ENCODE peak calls at places on chromosome 17, in eight cellular contexts. One of them, this sample, is unnamed.

GRCh38 chr17:29357232-29357631 is 32.9 kb upstream of the TAOK1 start:
- DNase-seq in lower lobe of right lung: no peak
- DNase-seq in body of pancreas: no peak
- DNase-seq in hepatocyte: no peak
- DNase-seq in progenitor cell of endocrine pancreas: no peak
- DNase-seq in cardiac muscle cell: no peak
- DNase-seq in activated B cell treated with CpG ODN at 0.5 μM for 24 hours: no peak
- DNase-seq in transverse colon: no peak
- DNase-seq in this sample: no peak

GRCh38 chr17:50798424-50799344 is 31.4 kb upstream of the ANKRD40CL start:
- DNase-seq in lower lobe of right lung: no peak
- DNase-seq in body of pancreas: no peak
- DNase-seq in hepatocyte: peak
- DNase-seq in progenitor cell of endocrine pancreas: no peak
- DNase-seq in cardiac muscle cell: no peak
- DNase-seq in activated B cell treated with CpG ODN at 0.5 μM for 24 hours: no peak
- DNase-seq in transverse colon: no peak
- DNase-seq in this sample: no peak

GRCh38 chr17:36661688-36662087 is 60.3 kb downstream of the MRM1 start:
- DNase-seq in lower lobe of right lung: no peak
- DNase-seq in body of pancreas: no peak
- DNase-seq in hepatocyte: no peak
- DNase-seq in progenitor cell of endocrine pancreas: no peak
- DNase-seq in cardiac muscle cell: no peak
- DNase-seq in activated B cell treated with CpG ODN at 0.5 μM for 24 hours: no peak
- DNase-seq in transverse colon: no peak
- DNase-seq in this sample: no peak

GRCh38 chr17:56648341-56648740 is 54.8 kb downstream of the NOG start:
- DNase-seq in lower lobe of right lung: no peak
- DNase-seq in body of pancreas: no peak
- DNase-seq in hepatocyte: no peak
- DNase-seq in progenitor cell of endocrine pancreas: no peak
- DNase-seq in cardiac muscle cell: no peak
- DNase-seq in activated B cell treated with CpG ODN at 0.5 μM for 24 hours: no peak
- DNase-seq in transverse colon: no peak
- DNase-seq in this sample: no peak

GRCh38 chr17:8417806-8418205 is 17.9 kb upstream of the NDEL1 start:
- DNase-seq in lower lobe of right lung: no peak
- DNase-seq in body of pancreas: peak
- DNase-seq in hepatocyte: no peak
- DNase-seq in progenitor cell of endocrine pancreas: no peak
- DNase-seq in cardiac muscle cell: no peak
- DNase-seq in activated B cell treated with CpG ODN at 0.5 μM for 24 hours: no peak
- DNase-seq in transverse colon: no peak
- DNase-seq in this sample: no peak

GRCh38 chr17:20284575-20284974 is 182.8 kb downstream of the LGALS9B start:
- DNase-seq in lower lobe of right lung: no peak
- DNase-seq in body of pancreas: no peak
- DNase-seq in hepatocyte: no peak
- DNase-seq in progenitor cell of endocrine pancreas: no peak
- DNase-seq in cardiac muscle cell: no peak
- DNase-seq in activated B cell treated with CpG ODN at 0.5 μM for 24 hours: no peak
- DNase-seq in transverse colon: no peak
- DNase-seq in this sample: no peak

GRCh38 chr17:82440991-82441627 is 9.4 kb downstream of the CYBC1 start:
- DNase-seq in lower lobe of right lung: no peak
- DNase-seq in body of pancreas: peak
- DNase-seq in hepatocyte: no peak
- DNase-seq in progenitor cell of endocrine pancreas: no peak
- DNase-seq in cardiac muscle cell: peak
- DNase-seq in activated B cell treated with CpG ODN at 0.5 μM for 24 hours: no peak
- DNase-seq in transverse colon: no peak
- DNase-seq in this sample: peak

GRCh38 chr17:17900615-17901520 is 64.1 kb upstream of the SREBF1 start:
- DNase-seq in lower lobe of right lung: peak
- DNase-seq in body of pancreas: peak
- DNase-seq in hepatocyte: peak
- DNase-seq in progenitor cell of endocrine pancreas: no peak
- DNase-seq in cardiac muscle cell: peak
- DNase-seq in activated B cell treated with CpG ODN at 0.5 μM for 24 hours: no peak
- DNase-seq in transverse colon: peak
- DNase-seq in this sample: no peak

GRCh38 chr17:17362531-17362930 is 59.4 kb downstream of the NT5M start:
- DNase-seq in lower lobe of right lung: no peak
- DNase-seq in body of pancreas: no peak
- DNase-seq in hepatocyte: no peak
- DNase-seq in progenitor cell of endocrine pancreas: no peak
- DNase-seq in cardiac muscle cell: no peak
- DNase-seq in activated B cell treated with CpG ODN at 0.5 μM for 24 hours: no peak
- DNase-seq in transverse colon: no peak
- DNase-seq in this sample: no peak

GRCh38 chr17:54948380-54948779 is 20.1 kb downstream of the COX11 start:
- DNase-seq in lower lobe of right lung: no peak
- DNase-seq in body of pancreas: no peak
- DNase-seq in hepatocyte: no peak
- DNase-seq in progenitor cell of endocrine pancreas: no peak
- DNase-seq in cardiac muscle cell: peak
- DNase-seq in activated B cell treated with CpG ODN at 0.5 μM for 24 hours: no peak
- DNase-seq in transverse colon: no peak
- DNase-seq in this sample: no peak

GRCh38 chr17:83100220-83100852 is 20.9 kb downstream of the METRNL start:
- DNase-seq in lower lobe of right lung: no peak
- DNase-seq in body of pancreas: no peak
- DNase-seq in hepatocyte: no peak
- DNase-seq in progenitor cell of endocrine pancreas: no peak
- DNase-seq in cardiac muscle cell: no peak
- DNase-seq in activated B cell treated with CpG ODN at 0.5 μM for 24 hours: no peak
- DNase-seq in transverse colon: peak
- DNase-seq in this sample: no peak

GRCh38 chr17:31444026-31444425 is 52.6 kb downstream of the RAB11FIP4 start:
- DNase-seq in lower lobe of right lung: no peak
- DNase-seq in body of pancreas: no peak
- DNase-seq in hepatocyte: no peak
- DNase-seq in progenitor cell of endocrine pancreas: no peak
- DNase-seq in cardiac muscle cell: no peak
- DNase-seq in activated B cell treated with CpG ODN at 0.5 μM for 24 hours: no peak
- DNase-seq in transverse colon: no peak
- DNase-seq in this sample: no peak

GRCh38 chr17:37481001-37481665 is 8.6 kb upstream of the DUSP14 start:
- DNase-seq in lower lobe of right lung: no peak
- DNase-seq in body of pancreas: no peak
- DNase-seq in hepatocyte: no peak
- DNase-seq in progenitor cell of endocrine pancreas: no peak
- DNase-seq in cardiac muscle cell: no peak
- DNase-seq in activated B cell treated with CpG ODN at 0.5 μM for 24 hours: no peak
- DNase-seq in transverse colon: no peak
- DNase-seq in this sample: no peak

GRCh38 chr17:77416096-77416713 is 275.4 kb downstream of the SEC14L1 start:
- DNase-seq in lower lobe of right lung: no peak
- DNase-seq in body of pancreas: no peak
- DNase-seq in hepatocyte: no peak
- DNase-seq in progenitor cell of endocrine pancreas: no peak
- DNase-seq in cardiac muscle cell: no peak
- DNase-seq in activated B cell treated with CpG ODN at 0.5 μM for 24 hours: no peak
- DNase-seq in transverse colon: no peak
- DNase-seq in this sample: peak

GRCh38 chr17:57293077-57293476 is 36.8 kb downstream of the MSI2 start:
- DNase-seq in lower lobe of right lung: no peak
- DNase-seq in body of pancreas: peak
- DNase-seq in hepatocyte: peak
- DNase-seq in progenitor cell of endocrine pancreas: no peak
- DNase-seq in cardiac muscle cell: no peak
- DNase-seq in activated B cell treated with CpG ODN at 0.5 μM for 24 hours: no peak
- DNase-seq in transverse colon: no peak
- DNase-seq in this sample: no peak

GRCh38 chr17:70159980-70160379 is 9.4 kb upstream of the KCNJ2 start:
- DNase-seq in lower lobe of right lung: no peak
- DNase-seq in body of pancreas: no peak
- DNase-seq in hepatocyte: no peak
- DNase-seq in progenitor cell of endocrine pancreas: no peak
- DNase-seq in cardiac muscle cell: no peak
- DNase-seq in activated B cell treated with CpG ODN at 0.5 μM for 24 hours: no peak
- DNase-seq in transverse colon: no peak
- DNase-seq in this sample: no peak

GRCh38 chr17:76048711-76049110 is 21.6 kb upstream of the EVPL start:
- DNase-seq in lower lobe of right lung: no peak
- DNase-seq in body of pancreas: no peak
- DNase-seq in hepatocyte: no peak
- DNase-seq in progenitor cell of endocrine pancreas: no peak
- DNase-seq in cardiac muscle cell: no peak
- DNase-seq in activated B cell treated with CpG ODN at 0.5 μM for 24 hours: no peak
- DNase-seq in transverse colon: no peak
- DNase-seq in this sample: no peak

DNA sequence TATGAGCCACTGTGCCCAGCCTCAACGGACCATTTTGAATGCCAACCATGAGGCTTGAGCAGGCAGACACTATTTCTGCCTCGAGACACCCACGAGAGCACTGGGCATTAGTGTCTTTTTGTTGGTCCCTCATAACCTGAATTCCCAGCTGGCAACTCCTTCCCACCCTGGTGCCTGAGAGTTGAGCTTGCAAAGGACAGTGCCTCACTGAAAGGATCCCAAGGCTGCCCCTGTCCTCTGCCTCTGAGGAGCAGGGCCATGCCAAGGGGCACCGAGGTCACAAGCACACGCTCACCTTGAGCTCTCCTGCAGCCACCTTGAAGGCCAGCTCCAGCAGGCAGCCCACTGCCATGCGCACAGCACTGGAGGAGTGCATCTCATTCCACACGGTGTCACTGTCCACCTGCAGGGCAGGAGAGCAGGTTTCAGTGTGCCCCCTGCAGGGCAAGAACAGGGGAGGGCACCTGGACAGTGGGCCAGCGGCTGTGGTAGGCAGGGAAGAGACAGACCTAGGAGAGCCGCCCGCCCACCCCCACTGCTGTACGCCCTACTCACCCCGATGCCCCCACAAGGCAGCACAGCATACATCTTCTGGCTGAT is 12.8 kb downstream of the G6PC3 start:
- DNase-seq in lower lobe of right lung: no peak
- DNase-seq in body of pancreas: no peak
- DNase-seq in hepatocyte: no peak
- DNase-seq in progenitor cell of endocrine pancreas: no peak
- DNase-seq in cardiac muscle cell: no peak
- DNase-seq in activated B cell treated with CpG ODN at 0.5 μM for 24 hours: no peak
- DNase-seq in transverse colon: no peak
- DNase-seq in this sample: no peak
- TF ChIP-seq CTCF in lower lobe of right lung: no peak
- TF ChIP-seq CTCF in body of pancreas: no peak
- TF ChIP-seq CTCF in hepatocyte: peak
- TF ChIP-seq CTCF in progenitor cell of endocrine pancreas: no peak
- TF ChIP-seq CTCF in cardiac muscle cell: peak
- TF ChIP-seq CTCF in activated B cell treated with CpG ODN at 0.5 μM for 24 hours: no peak
- TF ChIP-seq CTCF in transverse colon: no peak
- TF ChIP-seq CTCF in this sample: no peak

GRCh38 chr17:32852811-32853210 is 24.1 kb downstream of the MYO1D start:
- DNase-seq in lower lobe of right lung: no peak
- DNase-seq in body of pancreas: no peak
- DNase-seq in hepatocyte: no peak
- DNase-seq in progenitor cell of endocrine pancreas: no peak
- DNase-seq in cardiac muscle cell: peak
- DNase-seq in activated B cell treated with CpG ODN at 0.5 μM for 24 hours: no peak
- DNase-seq in transverse colon: no peak
- DNase-seq in this sample: no peak

GRCh38 chr17:32854177-32854576 is 22.7 kb downstream of the MYO1D start:
- DNase-seq in lower lobe of right lung: no peak
- DNase-seq in body of pancreas: no peak
- DNase-seq in hepatocyte: peak
- DNase-seq in progenitor cell of endocrine pancreas: no peak
- DNase-seq in cardiac muscle cell: no peak
- DNase-seq in activated B cell treated with CpG ODN at 0.5 μM for 24 hours: no peak
- DNase-seq in transverse colon: no peak
- DNase-seq in this sample: no peak

GRCh38 chr17:32849879-32850278 is 27.0 kb downstream of the MYO1D start:
- DNase-seq in lower lobe of right lung: no peak
- DNase-seq in body of pancreas: no peak
- DNase-seq in hepatocyte: no peak
- DNase-seq in progenitor cell of endocrine pancreas: no peak
- DNase-seq in cardiac muscle cell: no peak
- DNase-seq in activated B cell treated with CpG ODN at 0.5 μM for 24 hours: no peak
- DNase-seq in transverse colon: no peak
- DNase-seq in this sample: no peak

GRCh38 chr17:32855620-32856019 is 21.3 kb downstream of the MYO1D start:
- DNase-seq in lower lobe of right lung: no peak
- DNase-seq in body of pancreas: no peak
- DNase-seq in hepatocyte: no peak
- DNase-seq in progenitor cell of endocrine pancreas: no peak
- DNase-seq in cardiac muscle cell: no peak
- DNase-seq in activated B cell treated with CpG ODN at 0.5 μM for 24 hours: no peak
- DNase-seq in transverse colon: no peak
- DNase-seq in this sample: no peak

GRCh38 chr17:32854834-32855389 is 22.0 kb downstream of the MYO1D start:
- DNase-seq in lower lobe of right lung: no peak
- DNase-seq in body of pancreas: no peak
- DNase-seq in hepatocyte: peak
- DNase-seq in progenitor cell of endocrine pancreas: no peak
- DNase-seq in cardiac muscle cell: no peak
- DNase-seq in activated B cell treated with CpG ODN at 0.5 μM for 24 hours: no peak
- DNase-seq in transverse colon: no peak
- DNase-seq in this sample: no peak
- TF ChIP-seq CTCF in lower lobe of right lung: no peak
- TF ChIP-seq CTCF in body of pancreas: no peak
- TF ChIP-seq CTCF in hepatocyte: peak
- TF ChIP-seq CTCF in progenitor cell of endocrine pancreas: no peak
- TF ChIP-seq CTCF in cardiac muscle cell: no peak
- TF ChIP-seq CTCF in activated B cell treated with CpG ODN at 0.5 μM for 24 hours: no peak
- TF ChIP-seq CTCF in transverse colon: peak
- TF ChIP-seq CTCF in this sample: no peak

GRCh38 chr17:61316633-61317032 is 83.0 kb upstream of the TBX2 start:
- DNase-seq in lower lobe of right lung: no peak
- DNase-seq in body of pancreas: no peak
- DNase-seq in hepatocyte: no peak
- DNase-seq in progenitor cell of endocrine pancreas: no peak
- DNase-seq in cardiac muscle cell: no peak
- DNase-seq in activated B cell treated with CpG ODN at 0.5 μM for 24 hours: no peak
- DNase-seq in transverse colon: no peak
- DNase-seq in this sample: no peak
- TF ChIP-seq CTCF in lower lobe of right lung: no peak
- TF ChIP-seq CTCF in body of pancreas: no peak
- TF ChIP-seq CTCF in hepatocyte: no peak
- TF ChIP-seq CTCF in progenitor cell of endocrine pancreas: no peak
- TF ChIP-seq CTCF in cardiac muscle cell: no peak
- TF ChIP-seq CTCF in activated B cell treated with CpG ODN at 0.5 μM for 24 hours: no peak
- TF ChIP-seq CTCF in transverse colon: no peak
- TF ChIP-seq CTCF in this sample: no peak

GRCh38 chr17:13788385-13788784 is 186.7 kb upstream of the HS3ST3A1 start:
- DNase-seq in lower lobe of right lung: no peak
- DNase-seq in body of pancreas: no peak
- DNase-seq in hepatocyte: no peak
- DNase-seq in progenitor cell of endocrine pancreas: no peak
- DNase-seq in cardiac muscle cell: no peak
- DNase-seq in activated B cell treated with CpG ODN at 0.5 μM for 24 hours: no peak
- DNase-seq in transverse colon: no peak
- DNase-seq in this sample: no peak

GRCh38 chr17:13787636-13788035 is 185.9 kb upstream of the HS3ST3A1 start:
- DNase-seq in lower lobe of right lung: no peak
- DNase-seq in body of pancreas: no peak
- DNase-seq in hepatocyte: no peak
- DNase-seq in progenitor cell of endocrine pancreas: no peak
- DNase-seq in cardiac muscle cell: no peak
- DNase-seq in activated B cell treated with CpG ODN at 0.5 μM for 24 hours: no peak
- DNase-seq in transverse colon: no peak
- DNase-seq in this sample: no peak

GRCh38 chr17:13784466-13784865 is 182.7 kb upstream of the HS3ST3A1 start:
- DNase-seq in lower lobe of right lung: no peak
- DNase-seq in body of pancreas: no peak
- DNase-seq in hepatocyte: no peak
- DNase-seq in progenitor cell of endocrine pancreas: no peak
- DNase-seq in cardiac muscle cell: peak
- DNase-seq in activated B cell treated with CpG ODN at 0.5 μM for 24 hours: no peak
- DNase-seq in transverse colon: no peak
- DNase-seq in this sample: no peak

GRCh38 chr17:13786000-13786598 is 184.4 kb upstream of the HS3ST3A1 start:
- DNase-seq in lower lobe of right lung: no peak
- DNase-seq in body of pancreas: no peak
- DNase-seq in hepatocyte: no peak
- DNase-seq in progenitor cell of endocrine pancreas: no peak
- DNase-seq in cardiac muscle cell: peak
- DNase-seq in activated B cell treated with CpG ODN at 0.5 μM for 24 hours: no peak
- DNase-seq in transverse colon: no peak
- DNase-seq in this sample: no peak
- TF ChIP-seq CTCF in lower lobe of right lung: no peak
- TF ChIP-seq CTCF in body of pancreas: no peak
- TF ChIP-seq CTCF in hepatocyte: no peak
- TF ChIP-seq CTCF in progenitor cell of endocrine pancreas: no peak
- TF ChIP-seq CTCF in cardiac muscle cell: no peak
- TF ChIP-seq CTCF in activated B cell treated with CpG ODN at 0.5 μM for 24 hours: no peak
- TF ChIP-seq CTCF in transverse colon: no peak
- TF ChIP-seq CTCF in this sample: no peak